ENCODE peak calls at places on chromosomes 6 and 20, in five cellular contexts. One of them, this sample, is unnamed.

GRCh38 chr6:126824226-126824625 is 294.2 kb upstream of the RSPO3 start:
- DNase-seq in GM12878: no peak
- DNase-seq in HCT116: no peak
- DNase-seq in K562: no peak
- DNase-seq in A549: no peak
- DNase-seq in this sample: no peak

GRCh38 chr6:56866917-56867522 is 87.9 kb upstream of the BEND6 start:
- DNase-seq in GM12878: no peak
- DNase-seq in A549: no peak
- DNase-seq in K562: no peak
- DNase-seq in HCT116: no peak
- DNase-seq in this sample: no peak

GRCh38 chr6:35318200-35318844 is 20.7 kb downstream of the DEF6 start:
- DNase-seq in K562: peak
- DNase-seq in HCT116: no peak
- DNase-seq in GM12878: no peak
- DNase-seq in A549: peak
- DNase-seq in this sample: no peak

GRCh38 chr6:3390698-3391097 is 66.2 kb downstream of the SLC22A23 start:
- DNase-seq in A549: no peak
- DNase-seq in K562: peak
- DNase-seq in GM12878: no peak
- DNase-seq in HCT116: peak
- DNase-seq in this sample: no peak

GRCh38 chr20:57749131-57749690 is 39.4 kb upstream of the PMEPA1 start:
- DNase-seq in HCT116: no peak
- DNase-seq in K562: no peak
- DNase-seq in A549: no peak
- DNase-seq in GM12878: no peak
- DNase-seq in this sample: no peak

GRCh38 chr6:17389274-17389847 is 4.0 kb upstream of the CAP2 start:
- DNase-seq in K562: no peak
- DNase-seq in GM12878: no peak
- DNase-seq in A549: no peak
- DNase-seq in HCT116: no peak
- DNase-seq in this sample: no peak

GRCh38 chr6:133835901-133836300 is 53.0 kb upstream of the TCF21 start:
- DNase-seq in K562: no peak
- DNase-seq in HCT116: no peak
- DNase-seq in A549: no peak
- DNase-seq in GM12878: no peak
- DNase-seq in this sample: no peak

GRCh38 chr6:42402184-42402583 is 49.5 kb downstream of the TRERF1 start:
- DNase-seq in K562: no peak
- DNase-seq in GM12878: peak
- DNase-seq in HCT116: peak
- DNase-seq in A549: no peak
- DNase-seq in this sample: peak

GRCh38 chr6:167571550-167571949 is 246.7 kb downstream of the TTLL2 start:
- DNase-seq in K562: no peak
- DNase-seq in A549: no peak
- DNase-seq in GM12878: no peak
- DNase-seq in HCT116: no peak
- DNase-seq in this sample: no peak

GRCh38 chr20:61940491-61940890 is 125.2 kb downstream of the TAF4 start:
- DNase-seq in K562: no peak
- DNase-seq in HCT116: no peak
- DNase-seq in A549: no peak
- DNase-seq in GM12878: no peak
- DNase-seq in this sample: no peak

GRCh38 chr6:34021001-34021838 is 124.7 kb downstream of the GRM4 start:
- DNase-seq in HCT116: no peak
- DNase-seq in A549: no peak
- DNase-seq in K562: no peak
- DNase-seq in GM12878: no peak
- DNase-seq in this sample: no peak

GRCh38 chr6:99434702-99435530 is 9.8 kb upstream of the PNISR start:
- DNase-seq in A549: peak
- DNase-seq in HCT116: peak
- DNase-seq in K562: peak
- DNase-seq in GM12878: no peak
- DNase-seq in this sample: peak

GRCh38 chr6:89887452-89888137 is 6.7 kb upstream of the GJA10 start:
- DNase-seq in HCT116: no peak
- DNase-seq in GM12878: no peak
- DNase-seq in A549: no peak
- DNase-seq in K562: no peak
- DNase-seq in this sample: no peak

GRCh38 chr6:43547202-43547601 is 28.6 kb downstream of the XPO5 start:
- DNase-seq in GM12878: no peak
- DNase-seq in HCT116: no peak
- DNase-seq in K562: no peak
- DNase-seq in A549: no peak
- DNase-seq in this sample: peak

GRCh38 chr20:15564981-15565380 is 1008.3 kb downstream of the KIF16B start:
- DNase-seq in A549: no peak
- DNase-seq in K562: no peak
- DNase-seq in HCT116: no peak
- DNase-seq in GM12878: peak
- DNase-seq in this sample: peak

GRCh38 chr6:16639689-16640480 is 121.4 kb downstream of the ATXN1 start:
- DNase-seq in HCT116: no peak
- DNase-seq in K562: no peak
- DNase-seq in GM12878: no peak
- DNase-seq in A549: peak
- DNase-seq in this sample: no peak

GRCh38 chr6:157235600-157236039 is 87.7 kb downstream of the TMEM242 start:
- DNase-seq in HCT116: no peak
- DNase-seq in K562: no peak
- DNase-seq in GM12878: no peak
- DNase-seq in A549: peak
- DNase-seq in this sample: no peak

GRCh38 chr6:8005136-8005535 is 59.1 kb downstream of the BLOC1S5 start:
- DNase-seq in A549: no peak
- DNase-seq in K562: no peak
- DNase-seq in HCT116: no peak
- DNase-seq in GM12878: no peak
- DNase-seq in this sample: no peak

GRCh38 chr6:56862415-56863175 is 92.3 kb upstream of the BEND6 start:
- DNase-seq in GM12878: no peak
- DNase-seq in HCT116: no peak
- DNase-seq in K562: no peak
- DNase-seq in A549: no peak
- DNase-seq in this sample: no peak

GRCh38 chr6:145963216-145964068 is 716 bp downstream of the SHPRH start:
- DNase-seq in A549: peak
- DNase-seq in K562: peak
- DNase-seq in GM12878: peak
- DNase-seq in HCT116: peak
- DNase-seq in this sample: peak

GRCh38 chr6:128826606-128827005 is 56.3 kb upstream of the LAMA2 start:
- DNase-seq in K562: no peak
- DNase-seq in HCT116: no peak
- DNase-seq in GM12878: no peak
- DNase-seq in A549: no peak
- DNase-seq in this sample: no peak
- TF ChIP-seq MAX in K562: no peak
- TF ChIP-seq MAX in HCT116: no peak
- TF ChIP-seq MAX in GM12878: no peak
- TF ChIP-seq MAX in A549: no peak
- TF ChIP-seq MAX in this sample: no peak

DNA sequence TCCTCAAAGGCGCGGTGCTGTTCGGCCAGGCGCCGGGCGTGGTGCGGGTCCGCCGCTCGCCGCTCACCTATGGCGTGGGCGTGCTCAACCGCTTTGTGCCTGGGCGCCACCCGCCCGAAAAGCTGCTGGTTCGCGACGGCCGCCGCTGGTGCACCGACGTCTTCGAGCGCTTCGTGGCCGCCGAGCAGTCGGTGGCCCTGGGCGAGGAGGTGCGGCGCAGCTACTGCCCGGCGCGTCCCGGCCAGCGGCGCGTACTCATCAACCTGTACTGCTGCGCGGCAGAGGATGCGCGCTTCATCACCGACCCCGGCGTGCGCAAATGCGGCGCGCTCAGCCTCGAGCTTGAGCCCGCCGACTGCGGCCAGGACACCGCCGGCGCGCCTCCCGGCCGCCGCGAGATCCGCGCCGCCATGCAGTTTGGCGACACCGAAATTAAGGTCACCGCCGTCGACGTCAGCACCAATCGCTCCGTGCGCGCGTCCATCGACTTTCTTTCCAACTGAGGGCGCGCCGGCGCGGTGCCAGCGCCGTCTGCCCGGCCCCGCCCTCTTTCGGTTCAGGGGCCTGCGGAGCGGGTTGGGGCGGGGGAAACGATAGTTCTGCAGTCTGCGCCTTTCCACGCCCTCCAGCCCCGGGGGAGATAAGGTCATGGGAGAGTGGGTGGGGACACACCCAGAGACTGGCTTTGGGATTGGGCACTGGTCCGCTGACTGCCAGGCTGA is 15.7 kb downstream of the ADISSP start:
- DNase-seq in HCT116: no peak
- DNase-seq in GM12878: no peak
- DNase-seq in K562: no peak
- DNase-seq in A549: no peak
- DNase-seq in this sample: no peak
- H3K4me3 ChIP-seq in HCT116: no peak
- H3K4me3 ChIP-seq in GM12878: no peak
- H3K4me3 ChIP-seq in K562: no peak
- H3K4me3 ChIP-seq in A549: peak
- H3K4me3 ChIP-seq in this sample: no peak

GRCh38 chr20:19888269-19888669 is 128.9 kb upstream of the NAA20 start:
- DNase-seq in K562: no peak
- DNase-seq in A549: no peak
- DNase-seq in GM12878: no peak
- DNase-seq in HCT116: no peak
- DNase-seq in this sample: no peak

GRCh38 chr20:19890358-19891117 is 126.6 kb upstream of the NAA20 start:
- DNase-seq in K562: no peak
- DNase-seq in HCT116: no peak
- DNase-seq in A549: no peak
- DNase-seq in GM12878: no peak
- DNase-seq in this sample: no peak

GRCh38 chr20:19886666-19887288 is 128.7 kb downstream of the RIN2 start:
- DNase-seq in GM12878: no peak
- DNase-seq in HCT116: no peak
- DNase-seq in A549: peak
- DNase-seq in K562: no peak
- DNase-seq in this sample: no peak

GRCh38 chr20:19887566-19888268 is 129.4 kb upstream of the NAA20 start:
- DNase-seq in K562: no peak
- DNase-seq in HCT116: no peak
- DNase-seq in GM12878: no peak
- DNase-seq in A549: no peak
- DNase-seq in this sample: no peak

GRCh38 chr20:19889011-19889953 is 127.9 kb upstream of the NAA20 start:
- DNase-seq in K562: no peak
- DNase-seq in HCT116: no peak
- DNase-seq in GM12878: no peak
- DNase-seq in A549: no peak
- DNase-seq in this sample: no peak
- TF ChIP-seq POLR2A in K562: no peak
- TF ChIP-seq POLR2A in HCT116: no peak
- TF ChIP-seq POLR2A in GM12878: no peak
- TF ChIP-seq POLR2A in A549: no peak
- TF ChIP-seq POLR2A in this sample: no peak

DNA sequence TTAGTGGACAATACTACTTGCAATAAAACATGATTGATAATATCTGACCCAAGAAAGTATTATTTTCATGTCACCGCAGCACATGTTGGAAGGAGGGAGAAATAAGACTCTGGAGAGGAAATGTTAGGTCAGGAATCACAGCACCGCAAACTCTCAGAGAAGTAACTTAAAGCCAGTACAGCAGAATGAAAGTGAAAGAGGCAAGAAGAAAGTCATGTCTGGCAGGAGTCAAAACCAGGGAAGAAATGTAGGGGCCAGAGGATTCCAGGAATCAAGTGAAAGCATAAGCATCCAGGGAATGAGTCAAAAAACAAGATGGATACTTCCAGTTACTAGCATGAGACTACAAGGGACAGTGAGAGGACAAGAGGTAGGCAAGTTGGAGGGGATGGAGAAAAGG is 80.4 kb downstream of the AK9 start:
- DNase-seq in K562: no peak
- DNase-seq in A549: no peak
- DNase-seq in GM12878: no peak
- DNase-seq in HCT116: no peak
- DNase-seq in this sample: no peak
- TF ChIP-seq MAX in K562: no peak
- TF ChIP-seq MAX in A549: no peak
- TF ChIP-seq MAX in GM12878: no peak
- TF ChIP-seq MAX in HCT116: no peak
- TF ChIP-seq MAX in this sample: no peak

GRCh38 chr20:24420567-24420966 is 48.9 kb upstream of the SYNDIG1 start:
- DNase-seq in HCT116: no peak
- DNase-seq in A549: no peak
- DNase-seq in K562: no peak
- DNase-seq in GM12878: no peak
- DNase-seq in this sample: no peak

GRCh38 chr20:24422361-24422760 is 47.1 kb upstream of the SYNDIG1 start:
- DNase-seq in HCT116: no peak
- DNase-seq in GM12878: no peak
- DNase-seq in A549: no peak
- DNase-seq in K562: no peak
- DNase-seq in this sample: no peak

GRCh38 chr20:24423291-24423690 is 46.1 kb upstream of the SYNDIG1 start:
- DNase-seq in HCT116: no peak
- DNase-seq in K562: no peak
- DNase-seq in GM12878: no peak
- DNase-seq in A549: no peak
- DNase-seq in this sample: no peak

GRCh38 chr20:24419786-24420185 is 49.6 kb upstream of the SYNDIG1 start:
- DNase-seq in HCT116: no peak
- DNase-seq in K562: no peak
- DNase-seq in A549: no peak
- DNase-seq in GM12878: no peak
- DNase-seq in this sample: no peak

DNA sequence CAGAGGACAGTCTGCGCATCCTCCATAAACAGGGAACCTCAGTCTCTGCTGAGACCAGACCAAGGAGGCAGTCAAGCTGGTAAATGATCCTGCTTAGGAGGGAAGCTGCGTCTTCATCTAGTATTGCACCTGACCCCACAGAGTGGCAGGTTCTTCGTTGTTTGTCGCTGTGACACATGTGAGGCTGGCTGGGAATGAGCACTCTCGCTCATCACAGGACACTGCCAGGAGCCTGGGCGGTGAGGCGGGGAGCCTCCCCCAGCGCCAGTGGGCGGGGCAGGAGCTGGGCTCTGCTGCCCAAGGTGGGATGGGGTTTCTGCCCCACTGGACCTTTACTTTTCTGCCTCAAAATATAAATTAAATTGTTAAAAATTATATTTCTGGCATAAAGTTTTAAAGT is 48.4 kb upstream of the SYNDIG1 start:
- DNase-seq in HCT116: no peak
- DNase-seq in A549: no peak
- DNase-seq in GM12878: no peak
- DNase-seq in K562: no peak
- DNase-seq in this sample: no peak
- H3K4me3 ChIP-seq in HCT116: no peak
- H3K4me3 ChIP-seq in A549: no peak
- H3K4me3 ChIP-seq in GM12878: no peak
- H3K4me3 ChIP-seq in K562: no peak
- H3K4me3 ChIP-seq in this sample: no peak

GRCh38 chr6:158803733-158804143 is 15.4 kb downstream of the EZR start:
- DNase-seq in A549: no peak
- DNase-seq in K562: no peak
- DNase-seq in GM12878: no peak
- DNase-seq in HCT116: no peak
- DNase-seq in this sample: peak
- TF ChIP-seq POLR2A in A549: no peak
- TF ChIP-seq POLR2A in K562: no peak
- TF ChIP-seq POLR2A in GM12878: peak
- TF ChIP-seq POLR2A in HCT116: no peak
- TF ChIP-seq POLR2A in this sample: no peak